ENCODE peak calls at places on chromosomes 12 and 14, in five cellular contexts. L, T, G, H and A are unnamed samples.

GRCh38 chr12:91142184-91142583 is 30.9 kb upstream of the LUM start:
- DNase-seq in H (no peak), T (no peak), G (no peak), L (no peak), A (no peak)

GRCh38 chr12:110689002-110689600 is at the start of gene HVCN1:
- DNase-seq in G (no peak), H (peak; percentile 82), T (no peak), L (no peak), A (no peak)

GRCh38 chr12:94147991-94148840 is at the start of gene PLXNC1:
- DNase-seq in L (no peak), H (peak; percentile 81), T (no peak), G (no peak), A (no peak)

GRCh38 chr14:72892103-72892878 is 1.6 kb downstream of the DPF3 start:
- DNase-seq in T (no peak), G (no peak), H (peak; percentile 62), L (no peak), A (peak; percentile 23)

GRCh38 chr12:65556676-65557424 is 267.4 kb upstream of the HMGA2 start:
- DNase-seq in H (peak; percentile 88), G (no peak), T (no peak), L (peak; percentile 97), A (peak; percentile 62)

GRCh38 chr12:79515526-79515935 is 175.2 kb downstream of the PAWR start:
- DNase-seq in H (no peak), G (no peak), L (no peak), T (no peak), A (no peak)

GRCh38 chr12:85866929-85867776 is 6.9 kb upstream of the NTS start:
- DNase-seq in T (peak; percentile 12), L (peak; percentile 71), G (peak; percentile 11), H (peak; percentile 49), A (peak; percentile 47)

GRCh38 chr14:60357551-60357930 is 108.5 kb downstream of the PPM1A start:
- DNase-seq in G (no peak), T (no peak), L (no peak), H (peak; percentile 40), A (no peak)

GRCh38 chr14:75909630-75910029 is 72.2 kb downstream of the TGFB3 start:
- DNase-seq in L (no peak), T (no peak), H (no peak), G (no peak), A (no peak)

GRCh38 chr12:55659486-55660385 is 23.0 kb downstream of the OR10P1 start:
- DNase-seq in G (no peak), T (no peak), H (peak; percentile 49), L (no peak), A (peak; percentile 25)

GRCh38 chr12:16726879-16727278 is 120.9 kb upstream of the LMO3 start:
- DNase-seq in H (no peak), L (no peak), G (no peak), T (peak; percentile 1), A (no peak)

GRCh38 chr14:93104961-93105360 is 10.8 kb downstream of the ITPK1 start:
- DNase-seq in H (no peak), G (no peak), T (no peak), L (peak; percentile 10), A (no peak)